ENCODE peak calls at places on chromosome 15, in nine cellular contexts. One of them, this sample, is unnamed.

GRCh38 chr15:65916041-65916663 is 46.9 kb downstream of the RAB11A start:
- DNase-seq in psoas muscle: no peak
- DNase-seq in right atrium auricular region: no peak
- DNase-seq in left ventricle myocardium inferior: no peak
- DNase-seq in neural progenitor cell: no peak
- DNase-seq in Panc1: no peak
- DNase-seq in breast epithelium: no peak
- DNase-seq in stomach: no peak
- DNase-seq in tibial artery: no peak
- DNase-seq in this sample: no peak

GRCh38 chr15:41940441-41940857 is 31.9 kb downstream of the EHD4 start:
- DNase-seq in tibial artery: no peak
- DNase-seq in Panc1: peak
- DNase-seq in neural progenitor cell: no peak
- DNase-seq in left ventricle myocardium inferior: no peak
- DNase-seq in psoas muscle: no peak
- DNase-seq in right atrium auricular region: no peak
- DNase-seq in breast epithelium: no peak
- DNase-seq in stomach: no peak
- DNase-seq in this sample: peak

GRCh38 chr15:52496776-52497470 is 31.8 kb downstream of the MYO5A start:
- DNase-seq in stomach: no peak
- DNase-seq in neural progenitor cell: no peak
- DNase-seq in Panc1: peak
- DNase-seq in tibial artery: no peak
- DNase-seq in psoas muscle: no peak
- DNase-seq in right atrium auricular region: no peak
- DNase-seq in breast epithelium: no peak
- DNase-seq in left ventricle myocardium inferior: no peak
- DNase-seq in this sample: peak

GRCh38 chr15:88908123-88908522 is 5.1 kb downstream of the MFGE8 start:
- DNase-seq in right atrium auricular region: no peak
- DNase-seq in psoas muscle: no peak
- DNase-seq in tibial artery: no peak
- DNase-seq in Panc1: no peak
- DNase-seq in left ventricle myocardium inferior: no peak
- DNase-seq in neural progenitor cell: no peak
- DNase-seq in breast epithelium: no peak
- DNase-seq in stomach: no peak
- DNase-seq in this sample: no peak

GRCh38 chr15:62035256-62035908 is 24.9 kb downstream of the VPS13C start:
- DNase-seq in neural progenitor cell: no peak
- DNase-seq in breast epithelium: no peak
- DNase-seq in stomach: no peak
- DNase-seq in Panc1: no peak
- DNase-seq in tibial artery: no peak
- DNase-seq in right atrium auricular region: no peak
- DNase-seq in left ventricle myocardium inferior: no peak
- DNase-seq in psoas muscle: no peak
- DNase-seq in this sample: peak

GRCh38 chr15:52139599-52140462 is 27.3 kb upstream of the BCL2L10 start:
- DNase-seq in stomach: peak
- DNase-seq in breast epithelium: no peak
- DNase-seq in left ventricle myocardium inferior: peak
- DNase-seq in psoas muscle: peak
- DNase-seq in Panc1: peak
- DNase-seq in neural progenitor cell: peak
- DNase-seq in right atrium auricular region: peak
- DNase-seq in tibial artery: peak
- DNase-seq in this sample: peak

GRCh38 chr15:47301481-47301880 is 415.8 kb upstream of the SEMA6D start:
- DNase-seq in neural progenitor cell: no peak
- DNase-seq in Panc1: no peak
- DNase-seq in right atrium auricular region: no peak
- DNase-seq in left ventricle myocardium inferior: no peak
- DNase-seq in stomach: no peak
- DNase-seq in psoas muscle: peak
- DNase-seq in tibial artery: no peak
- DNase-seq in breast epithelium: no peak
- DNase-seq in this sample: no peak

GRCh38 chr15:62075595-62076279 is 9.0 kb downstream of the C2CD4A start:
- DNase-seq in breast epithelium: peak
- DNase-seq in left ventricle myocardium inferior: no peak
- DNase-seq in Panc1: no peak
- DNase-seq in stomach: peak
- DNase-seq in right atrium auricular region: no peak
- DNase-seq in tibial artery: no peak
- DNase-seq in neural progenitor cell: no peak
- DNase-seq in psoas muscle: peak
- DNase-seq in this sample: no peak

GRCh38 chr15:83230242-83230641 is 22.6 kb upstream of the HDGFL3 start:
- DNase-seq in psoas muscle: no peak
- DNase-seq in left ventricle myocardium inferior: no peak
- DNase-seq in stomach: no peak
- DNase-seq in tibial artery: no peak
- DNase-seq in Panc1: no peak
- DNase-seq in neural progenitor cell: no peak
- DNase-seq in right atrium auricular region: no peak
- DNase-seq in breast epithelium: no peak
- DNase-seq in this sample: no peak

GRCh38 chr15:74613953-74614743 is 1.5 kb upstream of the CLK3 start:
- DNase-seq in stomach: no peak
- DNase-seq in psoas muscle: no peak
- DNase-seq in breast epithelium: no peak
- DNase-seq in right atrium auricular region: no peak
- DNase-seq in tibial artery: no peak
- DNase-seq in left ventricle myocardium inferior: no peak
- DNase-seq in Panc1: no peak
- DNase-seq in neural progenitor cell: no peak
- DNase-seq in this sample: no peak

GRCh38 chr15:79960502-79961217 is 10.3 kb downstream of the BCL2A1 start:
- DNase-seq in psoas muscle: no peak
- DNase-seq in neural progenitor cell: no peak
- DNase-seq in breast epithelium: no peak
- DNase-seq in right atrium auricular region: no peak
- DNase-seq in tibial artery: no peak
- DNase-seq in Panc1: no peak
- DNase-seq in stomach: no peak
- DNase-seq in left ventricle myocardium inferior: no peak
- DNase-seq in this sample: no peak

GRCh38 chr15:47374222-47374621 is 343.1 kb upstream of the SEMA6D start:
- DNase-seq in left ventricle myocardium inferior: no peak
- DNase-seq in neural progenitor cell: no peak
- DNase-seq in stomach: no peak
- DNase-seq in tibial artery: no peak
- DNase-seq in psoas muscle: no peak
- DNase-seq in Panc1: no peak
- DNase-seq in breast epithelium: no peak
- DNase-seq in right atrium auricular region: no peak
- DNase-seq in this sample: peak

GRCh38 chr15:90497912-90498311 is 31.8 kb upstream of the CRTC3 start:
- DNase-seq in psoas muscle: no peak
- DNase-seq in left ventricle myocardium inferior: no peak
- DNase-seq in stomach: no peak
- DNase-seq in neural progenitor cell: no peak
- DNase-seq in tibial artery: no peak
- DNase-seq in Panc1: no peak
- DNase-seq in breast epithelium: no peak
- DNase-seq in right atrium auricular region: no peak
- DNase-seq in this sample: no peak

GRCh38 chr15:30043211-30043655 is 39.5 kb upstream of the GOLGA8J start:
- DNase-seq in breast epithelium: no peak
- DNase-seq in psoas muscle: no peak
- DNase-seq in left ventricle myocardium inferior: no peak
- DNase-seq in Panc1: no peak
- DNase-seq in right atrium auricular region: no peak
- DNase-seq in stomach: no peak
- DNase-seq in neural progenitor cell: no peak
- DNase-seq in tibial artery: no peak
- DNase-seq in this sample: no peak

GRCh38 chr15:78392430-78392829 is 45.6 kb upstream of the IREB2 start:
- DNase-seq in Panc1: no peak
- DNase-seq in psoas muscle: no peak
- DNase-seq in tibial artery: peak
- DNase-seq in right atrium auricular region: no peak
- DNase-seq in stomach: peak
- DNase-seq in left ventricle myocardium inferior: no peak
- DNase-seq in neural progenitor cell: no peak
- DNase-seq in breast epithelium: no peak
- DNase-seq in this sample: no peak

GRCh38 chr15:29422606-29423005 is 153.0 kb upstream of the NSMCE3 start:
- DNase-seq in breast epithelium: no peak
- DNase-seq in Panc1: no peak
- DNase-seq in tibial artery: no peak
- DNase-seq in psoas muscle: no peak
- DNase-seq in right atrium auricular region: no peak
- DNase-seq in neural progenitor cell: no peak
- DNase-seq in left ventricle myocardium inferior: no peak
- DNase-seq in stomach: no peak
- DNase-seq in this sample: no peak

GRCh38 chr15:48766196-48766595 is 44.7 kb downstream of the CEP152 start:
- DNase-seq in psoas muscle: no peak
- DNase-seq in tibial artery: no peak
- DNase-seq in breast epithelium: no peak
- DNase-seq in stomach: peak
- DNase-seq in neural progenitor cell: no peak
- DNase-seq in right atrium auricular region: no peak
- DNase-seq in Panc1: no peak
- DNase-seq in left ventricle myocardium inferior: no peak
- DNase-seq in this sample: no peak

GRCh38 chr15:31280037-31280830 is 46.4 kb upstream of the KLF13 start:
- DNase-seq in left ventricle myocardium inferior: no peak
- DNase-seq in tibial artery: peak
- DNase-seq in psoas muscle: peak
- DNase-seq in Panc1: no peak
- DNase-seq in stomach: peak
- DNase-seq in neural progenitor cell: no peak
- DNase-seq in breast epithelium: peak
- DNase-seq in right atrium auricular region: peak
- DNase-seq in this sample: no peak

GRCh38 chr15:29024681-29025080 is 138.9 kb downstream of the APBA2 start:
- DNase-seq in left ventricle myocardium inferior: no peak
- DNase-seq in tibial artery: no peak
- DNase-seq in stomach: no peak
- DNase-seq in right atrium auricular region: no peak
- DNase-seq in psoas muscle: no peak
- DNase-seq in neural progenitor cell: no peak
- DNase-seq in Panc1: no peak
- DNase-seq in breast epithelium: no peak
- DNase-seq in this sample: no peak

GRCh38 chr15:60003243-60004018 is 680 bp upstream of the FOXB1 start:
- DNase-seq in tibial artery: no peak
- DNase-seq in Panc1: no peak
- DNase-seq in left ventricle myocardium inferior: no peak
- DNase-seq in right atrium auricular region: no peak
- DNase-seq in stomach: no peak
- DNase-seq in breast epithelium: no peak
- DNase-seq in neural progenitor cell: no peak
- DNase-seq in psoas muscle: no peak
- DNase-seq in this sample: no peak
- H3K4me3 ChIP-seq in tibial artery: no peak
- H3K4me3 ChIP-seq in Panc1: peak
- H3K4me3 ChIP-seq in left ventricle myocardium inferior: peak
- H3K4me3 ChIP-seq in right atrium auricular region: peak
- H3K4me3 ChIP-seq in stomach: peak
- H3K4me3 ChIP-seq in breast epithelium: no peak
- H3K4me3 ChIP-seq in neural progenitor cell: peak
- H3K4me3 ChIP-seq in psoas muscle: peak
- H3K4me3 ChIP-seq in this sample: no peak

DNA sequence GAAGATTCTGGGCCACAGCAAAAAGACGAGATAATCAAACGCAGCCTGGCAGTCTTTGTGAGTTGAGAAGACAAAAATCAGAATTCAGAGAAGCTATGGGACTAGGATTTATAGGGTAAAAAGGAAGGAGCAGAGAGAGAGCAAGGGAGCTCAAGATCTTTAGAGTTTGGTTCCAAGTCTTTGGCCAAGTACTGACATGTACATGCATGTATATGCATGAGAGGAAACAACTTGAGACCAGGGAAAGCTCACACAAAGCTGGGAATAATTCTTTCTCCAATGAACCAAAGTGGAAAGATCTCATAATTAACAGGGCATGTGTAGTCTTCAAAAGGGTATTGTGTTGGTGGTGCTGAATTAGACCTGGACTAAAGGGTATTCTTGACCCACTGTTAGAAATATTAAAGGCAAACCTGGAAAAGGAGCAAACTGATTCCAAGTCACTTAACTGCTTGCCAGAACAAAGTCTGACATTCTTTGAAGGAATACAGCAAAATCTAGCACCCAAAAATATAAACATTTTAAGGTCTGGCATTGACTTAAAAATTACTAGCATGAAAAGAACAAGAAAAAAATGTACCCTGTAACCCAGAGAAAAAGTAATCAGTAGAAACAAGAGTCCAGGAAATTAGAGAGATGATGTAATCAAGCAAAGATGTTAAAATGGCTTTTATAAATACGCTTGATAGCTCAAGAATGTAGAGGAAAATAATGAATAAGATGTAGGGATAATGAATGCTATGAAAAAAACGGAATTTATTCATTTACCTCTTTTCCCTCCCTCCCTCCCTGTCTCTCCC is 226.0 kb upstream of the CGNL1 start:
- DNase-seq in breast epithelium: no peak
- DNase-seq in neural progenitor cell: no peak
- DNase-seq in right atrium auricular region: no peak
- DNase-seq in stomach: no peak
- DNase-seq in psoas muscle: no peak
- DNase-seq in tibial artery: no peak
- DNase-seq in left ventricle myocardium inferior: no peak
- DNase-seq in Panc1: no peak
- DNase-seq in this sample: no peak
- H3K27ac ChIP-seq in breast epithelium: peak
- H3K27ac ChIP-seq in neural progenitor cell: no peak
- H3K27ac ChIP-seq in right atrium auricular region: peak
- H3K27ac ChIP-seq in stomach: no peak
- H3K27ac ChIP-seq in psoas muscle: no peak
- H3K27ac ChIP-seq in tibial artery: peak
- H3K27ac ChIP-seq in left ventricle myocardium inferior: peak
- H3K27ac ChIP-seq in Panc1: no peak
- H3K27ac ChIP-seq in this sample: peak

DNA sequence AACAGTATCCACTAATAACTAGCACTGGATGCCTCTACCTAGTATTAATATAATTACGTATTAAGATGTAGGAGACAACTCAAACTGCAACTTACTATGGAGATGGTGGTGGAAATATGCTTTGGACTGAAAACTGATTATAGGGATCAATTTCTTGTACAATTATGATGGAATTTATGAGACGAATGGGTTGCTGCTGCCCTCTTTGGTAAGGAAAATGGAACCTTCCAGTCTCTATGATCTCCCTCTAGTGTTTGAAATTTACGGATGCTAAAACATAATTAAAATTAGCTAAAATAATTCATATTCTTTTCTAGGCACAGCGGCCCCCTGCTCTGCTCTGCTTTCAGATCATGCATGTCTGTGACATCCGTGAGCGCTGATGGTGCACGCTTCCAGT is 132.3 kb downstream of the NR2F2 start:
- DNase-seq in tibial artery: no peak
- DNase-seq in neural progenitor cell: no peak
- DNase-seq in Panc1: no peak
- DNase-seq in left ventricle myocardium inferior: no peak
- DNase-seq in psoas muscle: no peak
- DNase-seq in stomach: no peak
- DNase-seq in right atrium auricular region: no peak
- DNase-seq in breast epithelium: no peak
- DNase-seq in this sample: no peak
- TF ChIP-seq CTCF in tibial artery: no peak
- TF ChIP-seq CTCF in neural progenitor cell: no peak
- TF ChIP-seq CTCF in Panc1: peak
- TF ChIP-seq CTCF in left ventricle myocardium inferior: no peak
- TF ChIP-seq CTCF in psoas muscle: no peak
- TF ChIP-seq CTCF in stomach: no peak
- TF ChIP-seq CTCF in right atrium auricular region: peak
- TF ChIP-seq CTCF in breast epithelium: no peak
- TF ChIP-seq CTCF in this sample: peak

GRCh38 chr15:86624261-86625036 is 544.8 kb downstream of the AGBL1 start:
- DNase-seq in left ventricle myocardium inferior: peak
- DNase-seq in psoas muscle: peak
- DNase-seq in right atrium auricular region: peak
- DNase-seq in Panc1: peak
- DNase-seq in stomach: no peak
- DNase-seq in neural progenitor cell: peak
- DNase-seq in tibial artery: peak
- DNase-seq in breast epithelium: no peak
- DNase-seq in this sample: peak
- H3K4me3 ChIP-seq in left ventricle myocardium inferior: no peak
- H3K4me3 ChIP-seq in psoas muscle: peak
- H3K4me3 ChIP-seq in right atrium auricular region: no peak
- H3K4me3 ChIP-seq in Panc1: no peak
- H3K4me3 ChIP-seq in stomach: no peak
- H3K4me3 ChIP-seq in neural progenitor cell: no peak
- H3K4me3 ChIP-seq in tibial artery: no peak
- H3K4me3 ChIP-seq in breast epithelium: no peak
- H3K4me3 ChIP-seq in this sample: no peak